ENCODE peak calls at places on chromosomes 11 and 22, in six cellular contexts. One of them, this sample, is unnamed.

GRCh38 chr11:117595440-117595839 is 201.6 kb downstream of the DSCAML1 start:
- DNase-seq in A549: no peak
- DNase-seq in tibial nerve: no peak
- DNase-seq in SK-N-SH: no peak
- DNase-seq in left ventricle myocardium inferior: no peak
- DNase-seq in HepG2: no peak
- DNase-seq in this sample: no peak

GRCh38 chr11:77126156-77126775 is 1.8 kb upstream of the MYO7A start:
- DNase-seq in A549: no peak
- DNase-seq in SK-N-SH: no peak
- DNase-seq in left ventricle myocardium inferior: no peak
- DNase-seq in tibial nerve: no peak
- DNase-seq in HepG2: no peak
- DNase-seq in this sample: no peak

GRCh38 chr22:38700789-38701628 is at the start of gene JOSD1:
- DNase-seq in SK-N-SH: peak; percentile 91
- DNase-seq in HepG2: peak; percentile 74
- DNase-seq in left ventricle myocardium inferior: peak; percentile 96
- DNase-seq in tibial nerve: peak; percentile 94
- DNase-seq in A549: peak; percentile 64
- DNase-seq in this sample: peak; percentile 47

GRCh38 chr11:7665473-7666291 is 7.6 kb downstream of the CYB5R2 start:
- DNase-seq in SK-N-SH: peak; percentile 90
- DNase-seq in HepG2: peak; percentile 65
- DNase-seq in A549: peak; percentile 92
- DNase-seq in tibial nerve: peak; percentile 68
- DNase-seq in left ventricle myocardium inferior: peak; percentile 68
- DNase-seq in this sample: peak; percentile 50

GRCh38 chr11:130999992-131000770 is 83.9 kb upstream of the SNX19 start:
- DNase-seq in SK-N-SH: no peak
- DNase-seq in A549: peak; percentile 38
- DNase-seq in HepG2: peak; percentile 75
- DNase-seq in left ventricle myocardium inferior: no peak
- DNase-seq in tibial nerve: no peak
- DNase-seq in this sample: no peak

GRCh38 chr11:123550620-123550917 is 103.9 kb downstream of the SCN3B start:
- DNase-seq in left ventricle myocardium inferior: no peak
- DNase-seq in tibial nerve: no peak
- DNase-seq in A549: no peak
- DNase-seq in HepG2: no peak
- DNase-seq in SK-N-SH: no peak
- DNase-seq in this sample: no peak

GRCh38 chr11:25981998-25982397 is 349.9 kb upstream of the ANO3 start:
- DNase-seq in A549: peak; percentile 4
- DNase-seq in SK-N-SH: peak; percentile 30
- DNase-seq in tibial nerve: no peak
- DNase-seq in left ventricle myocardium inferior: no peak
- DNase-seq in HepG2: peak; percentile 53
- DNase-seq in this sample: peak; percentile 47

GRCh38 chr11:11513438-11513837 is 108.4 kb downstream of the GALNT18 start:
- DNase-seq in HepG2: no peak
- DNase-seq in left ventricle myocardium inferior: no peak
- DNase-seq in SK-N-SH: no peak
- DNase-seq in tibial nerve: no peak
- DNase-seq in A549: no peak
- DNase-seq in this sample: peak; percentile 28

GRCh38 chr11:20364412-20364792 is 888 bp downstream of the HTATIP2 start:
- DNase-seq in A549: peak; percentile 41
- DNase-seq in HepG2: no peak
- DNase-seq in left ventricle myocardium inferior: no peak
- DNase-seq in SK-N-SH: no peak
- DNase-seq in tibial nerve: no peak
- DNase-seq in this sample: no peak

GRCh38 chr11:1674194-1674878 is 22.7 kb upstream of the KRTAP5-6 start:
- DNase-seq in HepG2: no peak
- DNase-seq in A549: no peak
- DNase-seq in tibial nerve: no peak
- DNase-seq in SK-N-SH: no peak
- DNase-seq in left ventricle myocardium inferior: no peak
- DNase-seq in this sample: no peak

GRCh38 chr11:12182650-12183511 is 72.5 kb downstream of the MICAL2 start:
- DNase-seq in HepG2: peak; percentile 58
- DNase-seq in left ventricle myocardium inferior: peak; percentile 61
- DNase-seq in A549: peak; percentile 64
- DNase-seq in SK-N-SH: no peak
- DNase-seq in tibial nerve: no peak
- DNase-seq in this sample: no peak

GRCh38 chr11:117861151-117862018 is 15.1 kb downstream of the FXYD6 start:
- DNase-seq in HepG2: no peak
- DNase-seq in A549: no peak
- DNase-seq in tibial nerve: no peak
- DNase-seq in SK-N-SH: peak; percentile 74
- DNase-seq in left ventricle myocardium inferior: peak; percentile 69
- DNase-seq in this sample: no peak

GRCh38 chr11:68843052-68843561 is 1.4 kb upstream of the CPT1A start:
- DNase-seq in A549: no peak
- DNase-seq in HepG2: no peak
- DNase-seq in tibial nerve: no peak
- DNase-seq in left ventricle myocardium inferior: no peak
- DNase-seq in SK-N-SH: no peak
- DNase-seq in this sample: no peak

GRCh38 chr11:88167853-88168252 is 7.4 kb downstream of the RAB38 start:
- DNase-seq in left ventricle myocardium inferior: no peak
- DNase-seq in SK-N-SH: no peak
- DNase-seq in HepG2: no peak
- DNase-seq in A549: no peak
- DNase-seq in tibial nerve: no peak
- DNase-seq in this sample: no peak

GRCh38 chr11:27358306-27358705 is 4.7 kb downstream of the CCDC34 start:
- DNase-seq in SK-N-SH: no peak
- DNase-seq in tibial nerve: no peak
- DNase-seq in left ventricle myocardium inferior: no peak
- DNase-seq in A549: no peak
- DNase-seq in HepG2: no peak
- DNase-seq in this sample: no peak

GRCh38 chr11:26946209-26946828 is 47.6 kb upstream of the FIBIN start:
- DNase-seq in left ventricle myocardium inferior: no peak
- DNase-seq in HepG2: no peak
- DNase-seq in tibial nerve: no peak
- DNase-seq in SK-N-SH: no peak
- DNase-seq in A549: no peak
- DNase-seq in this sample: no peak

GRCh38 chr11:46499821-46500220 is 94.0 kb downstream of the AMBRA1 start:
- DNase-seq in left ventricle myocardium inferior: no peak
- DNase-seq in SK-N-SH: no peak
- DNase-seq in A549: no peak
- DNase-seq in tibial nerve: no peak
- DNase-seq in HepG2: no peak
- DNase-seq in this sample: no peak

DNA sequence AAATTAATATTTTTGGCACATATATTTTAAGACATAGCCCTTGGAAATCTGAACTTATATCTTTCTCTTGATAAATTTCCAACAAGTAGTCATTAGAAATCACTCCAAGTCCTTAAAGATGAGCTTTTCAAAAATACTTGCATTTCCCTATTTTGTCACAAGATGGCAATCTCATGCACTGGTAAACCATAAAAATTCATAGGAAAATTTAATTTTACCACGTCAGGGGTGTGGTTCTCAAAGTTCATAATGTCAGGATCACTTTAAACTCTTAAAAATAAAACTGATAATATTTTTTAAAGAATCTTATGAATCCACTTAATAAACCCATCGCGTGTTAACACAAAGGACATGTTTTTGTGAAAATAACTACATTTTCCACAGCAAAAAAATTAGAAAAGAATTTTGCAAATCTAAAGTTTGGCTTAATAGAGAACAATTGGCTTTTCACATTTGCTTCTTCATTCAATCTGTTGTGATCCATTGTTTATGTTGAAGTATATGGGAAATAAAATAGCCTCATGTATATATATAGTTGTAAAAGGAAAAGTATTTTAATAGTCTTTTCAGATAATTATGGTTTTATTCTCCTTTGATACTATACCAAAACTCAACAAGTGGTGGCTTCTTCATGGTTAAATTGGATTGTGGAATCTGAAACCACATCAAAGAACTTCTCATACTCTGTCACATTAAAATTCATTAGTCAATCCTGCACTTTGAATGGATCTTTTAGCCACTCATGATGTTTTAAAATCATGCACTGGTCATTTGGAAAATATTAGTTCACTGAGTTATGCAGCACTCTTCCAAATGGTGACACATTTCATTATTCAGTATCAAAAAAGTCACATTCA is 169.1 kb downstream of the CADM1 start:
- DNase-seq in tibial nerve: no peak
- DNase-seq in HepG2: peak; percentile 19
- DNase-seq in SK-N-SH: peak; percentile 21
- DNase-seq in left ventricle myocardium inferior: no peak
- DNase-seq in A549: peak; percentile 6
- DNase-seq in this sample: peak; percentile 18
- TF ChIP-seq CTCF in tibial nerve: peak; percentile 63
- TF ChIP-seq CTCF in HepG2: peak; percentile 58
- TF ChIP-seq CTCF in SK-N-SH: peak; percentile 85
- TF ChIP-seq CTCF in left ventricle myocardium inferior: peak; percentile 77
- TF ChIP-seq CTCF in A549: peak; percentile 72
- TF ChIP-seq CTCF in this sample: peak; percentile 56

GRCh38 chr11:44718057-44718456 is 8.7 kb upstream of the TSPAN18 start:
- DNase-seq in left ventricle myocardium inferior: no peak
- DNase-seq in tibial nerve: no peak
- DNase-seq in SK-N-SH: no peak
- DNase-seq in HepG2: no peak
- DNase-seq in A549: no peak
- DNase-seq in this sample: no peak
- H3K4me3 ChIP-seq in left ventricle myocardium inferior: no peak overlapping the region
- H3K4me3 ChIP-seq in tibial nerve: no peak overlapping the region
- H3K4me3 ChIP-seq in SK-N-SH: no peak overlapping the region
- H3K4me3 ChIP-seq in HepG2: no peak overlapping the region
- H3K4me3 ChIP-seq in A549: no peak overlapping the region
- H3K4me3 ChIP-seq in this sample: no peak overlapping the region

DNA sequence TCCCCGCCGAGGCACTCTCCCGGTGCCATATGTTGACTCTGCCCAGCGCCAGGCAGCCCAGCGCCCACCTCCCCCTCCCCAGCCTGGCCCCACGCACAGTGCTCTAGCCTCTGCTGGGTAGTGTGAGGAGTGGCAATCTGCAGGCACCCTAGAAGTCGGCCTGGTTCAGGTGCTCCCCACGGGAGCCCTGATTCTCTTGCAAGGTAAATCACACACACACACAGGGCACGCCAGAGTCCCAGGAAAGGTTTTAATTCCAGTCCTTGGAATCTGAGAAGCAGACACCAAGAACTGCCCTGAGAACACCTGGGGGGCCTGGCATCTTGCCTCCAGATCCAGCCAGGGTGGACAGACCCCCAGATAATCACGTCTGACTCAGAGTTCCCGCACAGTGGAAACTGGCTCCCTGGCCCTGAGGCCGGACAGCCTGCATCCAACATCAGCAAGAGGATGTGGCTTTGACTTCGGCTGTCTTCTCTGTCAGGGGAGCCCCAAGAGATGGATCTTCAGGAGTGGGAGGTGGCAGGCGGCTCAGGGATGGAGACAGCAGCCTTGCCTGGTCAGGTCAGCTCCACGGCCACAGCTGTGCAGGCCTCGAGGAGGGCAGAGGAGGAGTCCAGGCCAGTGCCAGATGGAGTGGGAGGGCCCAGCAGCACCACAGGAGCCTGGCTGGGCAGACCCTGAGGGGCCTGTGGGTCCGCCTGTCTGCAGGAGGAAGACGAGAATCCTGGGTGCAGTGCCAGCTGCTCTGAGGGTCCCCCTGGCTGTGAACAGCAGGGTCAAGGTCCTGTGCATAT is 1.1 kb upstream of the RIN1 start:
- DNase-seq in SK-N-SH: peak; percentile 75
- DNase-seq in tibial nerve: no peak
- DNase-seq in A549: no peak
- DNase-seq in left ventricle myocardium inferior: no peak
- DNase-seq in HepG2: no peak
- DNase-seq in this sample: no peak
- TF ChIP-seq CTCF in SK-N-SH: no peak
- TF ChIP-seq CTCF in tibial nerve: no peak
- TF ChIP-seq CTCF in A549: no peak
- TF ChIP-seq CTCF in left ventricle myocardium inferior: no peak
- TF ChIP-seq CTCF in HepG2: no peak
- TF ChIP-seq CTCF in this sample: no peak

DNA sequence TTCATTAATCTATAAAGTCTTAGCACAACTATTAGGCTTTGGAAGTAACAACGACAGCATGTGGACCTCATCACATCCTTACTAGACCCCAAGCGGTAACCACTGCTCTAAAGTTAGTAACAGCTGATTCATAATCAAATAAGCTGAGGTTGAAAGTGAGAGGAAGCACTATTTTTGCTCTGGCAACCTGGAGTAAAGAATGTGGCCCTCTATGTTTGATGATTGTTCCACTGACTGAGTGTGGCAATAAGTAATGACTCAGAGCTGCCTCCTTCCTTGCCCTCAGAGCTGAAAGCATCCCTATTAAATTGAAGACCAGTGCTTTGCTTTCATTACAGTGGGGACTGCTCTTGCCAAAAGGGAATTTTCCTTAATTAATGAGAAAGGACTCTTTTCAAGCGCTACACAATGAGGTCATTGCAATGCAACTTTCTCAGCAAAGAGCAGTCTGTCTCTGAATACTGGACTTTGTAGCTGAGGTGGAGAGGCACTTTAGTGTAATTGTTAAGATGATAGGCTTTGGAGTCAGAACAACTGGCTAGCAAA is 906.1 kb upstream of the RAG2 start:
- DNase-seq in HepG2: no peak
- DNase-seq in SK-N-SH: no peak
- DNase-seq in A549: no peak
- DNase-seq in left ventricle myocardium inferior: no peak
- DNase-seq in tibial nerve: no peak
- DNase-seq in this sample: no peak
- H3K4me3 ChIP-seq in HepG2: no peak overlapping the region
- H3K4me3 ChIP-seq in SK-N-SH: no peak overlapping the region
- H3K4me3 ChIP-seq in A549: no peak overlapping the region
- H3K4me3 ChIP-seq in left ventricle myocardium inferior: no peak overlapping the region
- H3K4me3 ChIP-seq in tibial nerve: no peak overlapping the region
- H3K4me3 ChIP-seq in this sample: no peak overlapping the region

This sample was measured in LNCaP clone FGC.